ENCODE peak calls at places on chromosomes 12 and 14, in ten cellular contexts. H is upper lobe of left lung, S is GM23338, Y is transverse colon, U is K562, R is prostate gland, K is HCT116, Q is SK-N-MC, C is HL-60, M is spleen. V is an unnamed sample.

GRCh38 chr12:47725893-47726292 is 603 bp upstream of the ENDOU start:
- DNase-seq in H (no peak), S (no peak), Y (no peak), U (no peak), R (no peak), K (no peak), Q (no peak), C (no peak), M (no peak), V (no peak)

GRCh38 chr14:76168531-76168930 is 16.8 kb downstream of the GPATCH2L start:
- DNase-seq in H (no peak), S (no peak), Y (no peak), U (no peak), R (no peak), K (no peak), Q (no peak), C (no peak), M (no peak), V (no peak)

GRCh38 chr14:54465654-54466053 is 23.1 kb downstream of the GMFB start:
- DNase-seq in H (no peak), S (no peak), Y (no peak), U (peak), R (no peak), K (no peak), Q (no peak), C (no peak), M (no peak), V (no peak)

GRCh38 chr14:70239802-70240201 is 51.1 kb upstream of the SLC8A3 start:
- DNase-seq in H (no peak), S (no peak), Y (no peak), U (no peak), R (no peak), K (no peak), Q (no peak), C (no peak), M (no peak), V (no peak)

GRCh38 chr12:127389923-127390322 is 877.0 kb upstream of the TMEM132C start:
- DNase-seq in H (no peak), S (peak), Y (no peak), U (no peak), R (no peak), K (no peak), Q (no peak), C (no peak), M (no peak), V (no peak)

GRCh38 chr14:103649001-103649400 is 20.0 kb downstream of the KLC1 start:
- DNase-seq in H (no peak), S (no peak), Y (no peak), U (no peak), R (no peak), K (no peak), Q (no peak), C (no peak), M (no peak), V (no peak)

GRCh38 chr14:80315681-80316080 is 104.4 kb upstream of the DIO2 start:
- DNase-seq in H (no peak), S (peak), Y (no peak), U (no peak), R (no peak), K (no peak), Q (no peak), C (no peak), M (no peak), V (no peak)

GRCh38 chr12:75360920-75361319 is 26.4 kb downstream of the GLIPR1L1 start:
- DNase-seq in H (no peak), S (no peak), Y (no peak), U (no peak), R (no peak), K (no peak), Q (no peak), C (no peak), M (no peak), V (no peak)

GRCh38 chr14:41785696-41786095 is 179.0 kb downstream of the LRFN5 start:
- DNase-seq in H (no peak), S (peak), Y (no peak), U (no peak), R (no peak), K (no peak), Q (no peak), C (no peak), M (no peak), V (no peak)

GRCh38 chr12:34526946-34527345 is 504.6 kb downstream of the ALG10 start:
- DNase-seq in H (no peak), S (no peak), Y (no peak), U (no peak), R (no peak), K (no peak), Q (no peak), C (no peak), M (no peak), V (no peak)

GRCh38 chr14:67532606-67532997 is 488 bp upstream of the PLEKHH1 start:
- DNase-seq in H (no peak), S (no peak), Y (no peak), U (no peak), R (no peak), K (no peak), Q (no peak), C (no peak), M (no peak), V (no peak)

GRCh38 chr12:115542656-115543055 is 734.8 kb downstream of the MED13L start:
- DNase-seq in H (no peak), S (no peak), Y (no peak), U (no peak), R (peak), K (no peak), Q (no peak), C (no peak), M (no peak), V (no peak)

GRCh38 chr12:124336184-124336437 is 41.2 kb downstream of the RFLNA start:
- DNase-seq in H (no peak), S (no peak), Y (no peak), U (no peak), R (no peak), K (no peak), Q (no peak), C (no peak), M (no peak), V (no peak)

GRCh38 chr14:97539389-97539786 is 742.2 kb downstream of the VRK1 start:
- DNase-seq in H (no peak), S (no peak), Y (no peak), U (no peak), R (no peak), K (no peak), Q (no peak), C (no peak), M (no peak), V (no peak)

GRCh38 chr12:105774037-105774436 is 364.7 kb downstream of the NUAK1 start:
- DNase-seq in H (no peak), S (no peak), Y (no peak), U (no peak), R (no peak), K (no peak), Q (no peak), C (no peak), M (no peak), V (no peak)

GRCh38 chr12:40515041-40515825 is 177.0 kb upstream of the CNTN1 start:
- DNase-seq in H (no peak), S (no peak), Y (no peak), U (no peak), R (no peak), K (no peak), Q (peak), C (peak), M (no peak), V (no peak)

GRCh38 chr14:100767788-100768536 is 41.3 kb downstream of the DLK1 start:
- DNase-seq in H (peak), S (no peak), Y (no peak), U (no peak), R (no peak), K (no peak), Q (no peak), C (no peak), M (peak), V (no peak)

GRCh38 chr12:107779077-107779840 is 4.8 kb downstream of the ASCL4 start:
- DNase-seq in H (no peak), S (no peak), Y (no peak), U (no peak), R (no peak), K (no peak), Q (no peak), C (peak), M (no peak), V (no peak)

GRCh38 chr14:62097072-62097471 is 334.9 kb downstream of the SNAPC1 start:
- DNase-seq in H (no peak), S (no peak), Y (no peak), U (no peak), R (no peak), K (no peak), Q (no peak), C (no peak), M (no peak), V (no peak)

GRCh38 chr14:51430079-51430478 is 190.0 kb downstream of the TMX1 start:
- DNase-seq in H (no peak), S (no peak), Y (no peak), U (no peak), R (no peak), K (no peak), Q (no peak), C (no peak), M (no peak), V (no peak)

GRCh38 chr12:124915249-124916236 is 1.1 kb upstream of the UBC start:
- DNase-seq in H (peak), S (peak), Y (peak), U (peak), R (peak), K (no peak), Q (no peak), C (no peak), M (no peak), V (peak)

GRCh38 chr12:93573552-93574223 is 1.2 kb downstream of the SOCS2 start:
- DNase-seq in H (no peak), S (peak), Y (peak), U (peak), R (no peak), K (no peak), Q (no peak), C (no peak), M (no peak), V (no peak)

GRCh38 chr14:68795602-68796417 is 2.9 kb upstream of the ZFP36L1 start:
- DNase-seq in H (peak), S (peak), Y (peak), U (peak), R (peak), K (no peak), Q (no peak), C (no peak), M (peak), V (peak)

GRCh38 chr12:52506858-52507715 is 13.1 kb downstream of the KRT5 start:
- DNase-seq in H (no peak), S (peak), Y (no peak), U (peak), R (no peak), K (no peak), Q (no peak), C (peak), M (no peak), V (no peak)

GRCh38 chr14:82438416-82438815 is 904.8 kb upstream of the SEL1L start:
- DNase-seq in H (no peak), S (no peak), Y (no peak), U (no peak), R (no peak), K (no peak), Q (no peak), C (no peak), M (no peak), V (no peak)

GRCh38 chr14:21098134-21098891 is at the start of gene ZNF219:
- DNase-seq in H (peak), S (peak), Y (peak), U (peak), R (peak), K (no peak), Q (no peak), C (peak), M (peak), V (peak)

GRCh38 chr14:57747036-57747435 is 118.9 kb downstream of the SLC35F4 start:
- DNase-seq in H (peak), S (no peak), Y (peak), U (no peak), R (no peak), K (peak), Q (no peak), C (no peak), M (no peak), V (peak)

GRCh38 chr12:89671469-89671868 is 37.2 kb downstream of the ATP2B1 start:
- DNase-seq in H (no peak), S (peak), Y (no peak), U (no peak), R (no peak), K (no peak), Q (no peak), C (no peak), M (no peak), V (no peak)

GRCh38 chr12:96471368-96472040 is 17.9 kb upstream of the CFAP54 start:
- DNase-seq in H (no peak), S (no peak), Y (no peak), U (no peak), R (no peak), K (no peak), Q (no peak), C (no peak), M (no peak), V (no peak)

GRCh38 chr14:100384819-100385813 is 62.0 kb downstream of the SLC25A47 start:
- DNase-seq in H (no peak), S (peak), Y (no peak), U (peak), R (no peak), K (peak), Q (peak), C (peak), M (no peak), V (no peak)

GRCh38 chr12:83827193-83827592 is 1085.4 kb downstream of the SLC6A15 start:
- DNase-seq in H (no peak), S (no peak), Y (no peak), U (no peak), R (no peak), K (no peak), Q (no peak), C (no peak), M (no peak), V (no peak)

DNA sequence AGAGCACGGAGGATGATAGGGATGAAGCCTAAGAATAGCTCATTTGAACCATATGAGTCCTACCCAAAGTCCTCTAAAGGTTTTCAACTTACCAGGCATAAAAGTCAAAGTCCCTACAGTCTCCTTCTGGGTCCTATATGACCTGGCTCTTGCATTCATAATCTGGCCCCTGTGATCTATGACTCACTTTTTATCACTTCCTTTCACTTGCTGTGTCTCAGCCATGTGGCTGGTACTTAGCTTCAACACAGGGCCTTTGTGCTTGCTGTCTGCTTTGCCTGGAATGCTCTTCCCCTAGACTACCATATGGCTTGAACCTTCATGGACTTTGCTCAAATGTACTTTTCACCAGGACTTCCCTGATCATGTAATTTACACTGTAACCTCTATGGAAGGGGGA is 137.6 kb upstream of the TMTC1 start:
- DNase-seq in H (no peak), S (no peak), Y (no peak), U (peak), R (no peak), K (peak), Q (no peak), C (no peak), M (no peak), V (no peak)
- TF ChIP-seq POLR2AphosphoS5 in H (no peak), S (no peak), Y (no peak), U (no peak), R (no peak), K (no peak), Q (no peak), C (no peak), M (no peak), V (no peak)

GRCh38 chr12:6968426-6968825 is 2.0 kb downstream of the PHB2 start:
- DNase-seq in H (no peak), S (no peak), Y (no peak), U (no peak), R (no peak), K (no peak), Q (no peak), C (no peak), M (no peak), V (no peak)
- H3K4me3 ChIP-seq in H (no peak), S (peak), Y (no peak), U (peak), R (no peak), K (peak), Q (peak), C (no peak), M (no peak), V (no peak)

GRCh38 chr14:64061115-64061514 is 208.3 kb downstream of the SYNE2 start:
- DNase-seq in H (no peak), S (no peak), Y (no peak), U (no peak), R (no peak), K (no peak), Q (no peak), C (no peak), M (no peak), V (no peak)
- TF ChIP-seq POLR2AphosphoS5 in H (no peak), S (no peak), Y (no peak), U (no peak), R (no peak), K (no peak), Q (no peak), C (no peak), M (no peak), V (no peak)

GRCh38 chr12:112617191-112617505 is 174.4 kb upstream of the RPH3A start:
- DNase-seq in H (no peak), S (no peak), Y (no peak), U (no peak), R (no peak), K (no peak), Q (no peak), C (no peak), M (no peak), V (no peak)

GRCh38 chr12:112616469-112617190 is 174.9 kb upstream of the RPH3A start:
- DNase-seq in H (no peak), S (peak), Y (no peak), U (no peak), R (no peak), K (no peak), Q (no peak), C (no peak), M (no peak), V (no peak)
- H3K4me3 ChIP-seq in H (no peak), S (peak), Y (no peak), U (no peak), R (no peak), K (no peak), Q (no peak), C (no peak), M (no peak), V (no peak)

DNA sequence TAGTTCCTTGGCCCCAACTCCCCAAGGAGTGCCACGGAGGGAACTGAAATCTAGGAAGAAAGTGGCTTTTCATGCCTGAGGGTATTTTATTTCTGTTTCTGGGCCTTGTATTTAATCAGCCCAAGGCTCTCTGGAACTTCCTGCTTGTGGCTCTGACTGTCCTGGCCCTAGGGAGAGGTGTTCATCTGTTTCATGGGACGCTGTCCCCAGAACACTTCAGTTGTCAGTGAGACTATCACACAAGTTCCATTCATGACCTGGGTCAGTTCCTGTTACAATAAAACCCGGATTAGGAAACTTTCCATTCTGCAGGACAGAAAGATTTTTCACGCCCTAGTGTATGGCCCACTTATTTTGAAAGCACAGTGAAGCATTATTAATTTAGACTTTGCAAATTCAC is 18.5 kb upstream of the TC2N start:
- DNase-seq in H (no peak), S (no peak), Y (no peak), U (no peak), R (no peak), K (no peak), Q (no peak), C (no peak), M (no peak), V (no peak)
- TF ChIP-seq POLR2AphosphoS5 in H (no peak), S (no peak), Y (no peak), U (no peak), R (no peak), K (no peak), Q (no peak), C (no peak), M (no peak), V (no peak)

GRCh38 chr12:6955462-6956331 is 4.5 kb downstream of the PTPN6 start:
- DNase-seq in H (no peak), S (no peak), Y (peak), U (no peak), R (no peak), K (no peak), Q (no peak), C (no peak), M (peak), V (no peak)
- H3K4me3 ChIP-seq in H (no peak), S (no peak), Y (no peak), U (no peak), R (no peak), K (no peak), Q (no peak), C (peak), M (no peak), V (no peak)

DNA sequence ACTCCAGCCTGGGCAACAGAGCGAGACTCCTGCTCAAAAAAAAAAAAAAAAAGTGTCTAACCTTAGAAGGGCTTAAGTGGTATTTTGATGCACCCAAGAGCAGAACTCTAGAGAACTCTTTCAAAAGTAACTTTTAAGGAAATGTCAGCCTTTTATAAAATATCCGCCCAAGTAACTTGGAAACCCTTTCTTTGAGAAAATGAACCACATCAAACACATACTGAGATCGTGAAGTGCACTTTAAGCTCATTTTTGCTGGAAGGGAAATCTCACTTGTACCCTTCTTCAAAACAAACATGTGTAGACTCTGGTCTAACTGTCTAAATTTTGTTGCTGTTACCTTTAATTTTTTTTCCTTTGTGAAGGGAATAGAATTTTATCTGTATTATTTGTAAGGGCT is 5.5 kb downstream of the C12orf56 start:
- DNase-seq in H (no peak), S (no peak), Y (no peak), U (no peak), R (no peak), K (no peak), Q (no peak), C (no peak), M (no peak), V (no peak)
- TF ChIP-seq POLR2AphosphoS5 in H (no peak), S (no peak), Y (no peak), U (no peak), R (no peak), K (no peak), Q (no peak), C (no peak), M (no peak), V (no peak)

V was measured in stomach.